ENCODE peak calls at places on chromosomes 3 and 15, in five cellular contexts. One of them, this sample, is unnamed.

GRCh38 chr3:105801397-105801796 is 67.4 kb downstream of the CBLB start:
- DNase-seq in neuronal stem cell: no peak
- DNase-seq in H9: no peak
- DNase-seq in trophoblast cell: no peak
- DNase-seq in H1: no peak
- DNase-seq in this sample: no peak

GRCh38 chr15:51536965-51537574 is 85.5 kb downstream of the DMXL2 start:
- DNase-seq in neuronal stem cell: no peak
- DNase-seq in trophoblast cell: peak; percentile 37
- DNase-seq in H1: no peak
- DNase-seq in H9: no peak
- DNase-seq in this sample: peak; percentile 58

GRCh38 chr3:126918223-126918622 is 64.7 kb upstream of the PLXNA1 start:
- DNase-seq in trophoblast cell: peak; percentile 31
- DNase-seq in H1: no peak
- DNase-seq in H9: no peak
- DNase-seq in neuronal stem cell: no peak
- DNase-seq in this sample: no peak

GRCh38 chr3:61564405-61565059 is 3.2 kb downstream of the PTPRG start:
- DNase-seq in H9: peak; percentile 81
- DNase-seq in neuronal stem cell: peak; percentile 72
- DNase-seq in H1: peak; percentile 96
- DNase-seq in trophoblast cell: peak; percentile 15
- DNase-seq in this sample: peak; percentile 55

GRCh38 chr3:2940062-2940461 is 170.1 kb downstream of the IL5RA start:
- DNase-seq in neuronal stem cell: no peak
- DNase-seq in H1: no peak
- DNase-seq in H9: no peak
- DNase-seq in trophoblast cell: no peak
- DNase-seq in this sample: no peak

GRCh38 chr3:140816804-140817203 is 124.8 kb upstream of the SLC25A36 start:
- DNase-seq in trophoblast cell: no peak
- DNase-seq in neuronal stem cell: no peak
- DNase-seq in H1: no peak
- DNase-seq in H9: no peak
- DNase-seq in this sample: no peak

GRCh38 chr3:112745567-112746248 is 101.0 kb downstream of the CD200R1L start:
- DNase-seq in neuronal stem cell: no peak
- DNase-seq in H9: no peak
- DNase-seq in trophoblast cell: peak; percentile 77
- DNase-seq in H1: no peak
- DNase-seq in this sample: no peak

GRCh38 chr3:27880969-27881892 is 159.1 kb upstream of the EOMES start:
- DNase-seq in H1: no peak
- DNase-seq in neuronal stem cell: no peak
- DNase-seq in H9: no peak
- DNase-seq in trophoblast cell: no peak
- DNase-seq in this sample: no peak

GRCh38 chr3:89300976-89301375 is 193.6 kb downstream of the EPHA3 start:
- DNase-seq in H1: no peak
- DNase-seq in H9: no peak
- DNase-seq in trophoblast cell: no peak
- DNase-seq in neuronal stem cell: no peak
- DNase-seq in this sample: no peak

GRCh38 chr3:18438586-18438985 is 13.4 kb upstream of the SATB1 start:
- DNase-seq in neuronal stem cell: no peak
- DNase-seq in H1: no peak
- DNase-seq in H9: no peak
- DNase-seq in trophoblast cell: no peak
- DNase-seq in this sample: no peak

GRCh38 chr3:56773588-56774330 is 28.0 kb downstream of the ARHGEF3 start:
- DNase-seq in neuronal stem cell: no peak
- DNase-seq in H1: no peak
- DNase-seq in trophoblast cell: no peak
- DNase-seq in H9: no peak
- DNase-seq in this sample: no peak

GRCh38 chr3:56771376-56771775 is 30.4 kb downstream of the ARHGEF3 start:
- DNase-seq in H9: no peak
- DNase-seq in neuronal stem cell: no peak
- DNase-seq in H1: no peak
- DNase-seq in trophoblast cell: no peak
- DNase-seq in this sample: no peak

GRCh38 chr3:56772926-56773587 is 28.7 kb downstream of the ARHGEF3 start:
- DNase-seq in neuronal stem cell: no peak
- DNase-seq in trophoblast cell: no peak
- DNase-seq in H1: no peak
- DNase-seq in H9: no peak
- DNase-seq in this sample: no peak

GRCh38 chr3:56764904-56765445 is 36.8 kb downstream of the ARHGEF3 start:
- DNase-seq in H9: no peak
- DNase-seq in trophoblast cell: no peak
- DNase-seq in H1: no peak
- DNase-seq in neuronal stem cell: no peak
- DNase-seq in this sample: peak; percentile 64

GRCh38 chr3:56769125-56769709 is 32.5 kb downstream of the ARHGEF3 start:
- DNase-seq in H9: no peak
- DNase-seq in neuronal stem cell: no peak
- DNase-seq in trophoblast cell: no peak
- DNase-seq in H1: no peak
- DNase-seq in this sample: no peak
- H2BK12ac ChIP-seq in H9: no peak overlapping the region
- H2BK12ac ChIP-seq in neuronal stem cell: no peak overlapping the region
- H2BK12ac ChIP-seq in trophoblast cell: no peak overlapping the region
- H2BK12ac ChIP-seq in H1: no peak overlapping the region
- H2BK12ac ChIP-seq in this sample: no peak overlapping the region

DNA sequence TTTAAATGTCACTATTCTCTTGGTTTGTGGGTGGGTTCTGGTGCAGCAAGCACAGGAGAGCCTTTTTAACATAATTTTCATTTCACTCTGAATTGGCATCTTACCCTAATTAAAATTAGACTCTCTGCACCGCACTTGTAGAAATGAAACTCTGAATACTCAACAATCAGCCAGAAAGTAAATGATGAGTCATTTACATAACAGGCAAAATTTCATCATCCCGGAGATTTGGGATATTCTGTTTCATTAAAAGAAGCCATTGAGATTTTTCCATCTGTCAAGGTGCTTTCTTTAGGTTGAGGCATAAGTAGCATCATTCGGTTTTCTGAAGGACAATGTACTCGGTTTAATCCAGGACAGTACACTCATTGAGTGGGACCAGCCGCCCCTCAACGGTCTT is 111.0 kb downstream of the RFTN1 start:
- DNase-seq in trophoblast cell: peak; percentile 34
- DNase-seq in H9: no peak
- DNase-seq in neuronal stem cell: no peak
- DNase-seq in H1: no peak
- DNase-seq in this sample: peak; percentile 62
- H2BK5ac ChIP-seq in trophoblast cell: no peak overlapping the region
- H2BK5ac ChIP-seq in H9: no peak overlapping the region
- H2BK5ac ChIP-seq in neuronal stem cell: peak overlapping the region; percentile 55
- H2BK5ac ChIP-seq in H1: no peak overlapping the region
- H2BK5ac ChIP-seq in this sample: no peak overlapping the region

GRCh38 chr3:76310661-76311060 is 525.3 kb upstream of the ZNF717 start:
- DNase-seq in neuronal stem cell: no peak
- DNase-seq in H1: no peak
- DNase-seq in H9: no peak
- DNase-seq in trophoblast cell: no peak
- DNase-seq in this sample: no peak

GRCh38 chr3:76310059-76310458 is 524.7 kb upstream of the ZNF717 start:
- DNase-seq in H1: no peak
- DNase-seq in trophoblast cell: peak; percentile 4
- DNase-seq in H9: no peak
- DNase-seq in neuronal stem cell: no peak
- DNase-seq in this sample: peak; percentile 51

GRCh38 chr3:76308541-76308940 is 523.2 kb upstream of the ZNF717 start:
- DNase-seq in trophoblast cell: no peak
- DNase-seq in H9: no peak
- DNase-seq in H1: no peak
- DNase-seq in neuronal stem cell: no peak
- DNase-seq in this sample: peak; percentile 79

DNA sequence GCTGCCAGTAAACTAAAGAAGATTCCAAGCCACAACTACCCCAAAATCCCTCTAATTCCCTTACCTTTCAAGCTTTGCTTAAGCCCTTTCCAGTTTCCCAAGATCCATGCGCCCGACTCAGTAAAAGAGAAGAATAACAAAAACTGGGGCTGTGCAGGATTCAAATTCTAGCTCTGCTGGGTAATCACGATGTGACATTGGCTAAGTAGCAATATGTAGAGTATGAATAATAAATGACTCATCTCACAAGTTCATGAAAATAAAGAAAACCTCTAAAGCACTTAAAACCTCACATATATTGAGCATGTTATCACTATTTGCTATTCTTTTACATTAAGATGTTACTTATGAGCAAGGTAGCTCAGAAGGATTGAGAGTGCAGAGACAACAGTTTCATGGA is 522.2 kb upstream of the ZNF717 start:
- DNase-seq in neuronal stem cell: no peak
- DNase-seq in H1: no peak
- DNase-seq in trophoblast cell: no peak
- DNase-seq in H9: no peak
- DNase-seq in this sample: peak; percentile 21
- H4K91ac ChIP-seq in neuronal stem cell: no peak overlapping the region
- H4K91ac ChIP-seq in H1: no peak overlapping the region
- H4K91ac ChIP-seq in trophoblast cell: no peak overlapping the region
- H4K91ac ChIP-seq in H9: no peak overlapping the region
- H4K91ac ChIP-seq in this sample: no peak overlapping the region

GRCh38 chr3:40705663-40706062 is 180.9 kb downstream of the ZNF621 start:
- DNase-seq in H1: no peak
- DNase-seq in H9: no peak
- DNase-seq in trophoblast cell: no peak
- DNase-seq in neuronal stem cell: no peak
- DNase-seq in this sample: no peak

GRCh38 chr3:40701016-40701588 is 176.3 kb downstream of the ZNF621 start:
- DNase-seq in neuronal stem cell: no peak
- DNase-seq in trophoblast cell: no peak
- DNase-seq in H9: no peak
- DNase-seq in H1: no peak
- DNase-seq in this sample: no peak

DNA sequence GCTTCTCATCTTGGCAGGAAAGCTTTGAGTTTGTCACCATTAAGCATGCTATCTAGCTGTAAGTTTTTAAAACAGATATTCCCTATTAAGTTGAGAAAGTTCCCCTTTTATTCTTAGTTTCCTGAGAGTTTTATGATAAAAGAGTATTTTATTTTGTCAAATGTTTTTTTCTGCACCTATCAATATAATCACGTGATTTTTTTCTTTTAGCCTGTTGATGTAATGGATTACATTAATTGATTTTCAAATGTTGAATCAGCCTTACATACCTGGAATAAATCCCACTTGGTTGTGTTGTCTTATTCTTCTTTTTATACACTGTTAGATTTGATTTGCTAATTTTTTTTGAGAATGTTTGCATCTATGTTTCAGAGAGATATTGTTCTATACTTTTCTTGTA is 179.5 kb downstream of the ZNF621 start:
- DNase-seq in H1: no peak
- DNase-seq in neuronal stem cell: no peak
- DNase-seq in trophoblast cell: no peak
- DNase-seq in H9: no peak
- DNase-seq in this sample: no peak
- H2BK12ac ChIP-seq in H1: no peak overlapping the region
- H2BK12ac ChIP-seq in neuronal stem cell: no peak overlapping the region
- H2BK12ac ChIP-seq in trophoblast cell: no peak overlapping the region
- H2BK12ac ChIP-seq in H9: no peak overlapping the region
- H2BK12ac ChIP-seq in this sample: no peak overlapping the region

GRCh38 chr3:64341355-64341754 is 116.1 kb upstream of the PRICKLE2 start:
- DNase-seq in H9: no peak
- DNase-seq in trophoblast cell: no peak
- DNase-seq in neuronal stem cell: no peak
- DNase-seq in H1: no peak
- DNase-seq in this sample: peak; percentile 64

GRCh38 chr3:64342940-64343691 is 117.8 kb upstream of the PRICKLE2 start:
- DNase-seq in trophoblast cell: no peak
- DNase-seq in neuronal stem cell: no peak
- DNase-seq in H9: no peak
- DNase-seq in H1: no peak
- DNase-seq in this sample: peak; percentile 97

GRCh38 chr3:64344721-64345207 is 119.5 kb upstream of the PRICKLE2 start:
- DNase-seq in trophoblast cell: peak; percentile 81
- DNase-seq in H1: no peak
- DNase-seq in H9: peak; percentile 70
- DNase-seq in neuronal stem cell: no peak
- DNase-seq in this sample: peak; percentile 91

GRCh38 chr3:64343692-64344440 is 118.6 kb upstream of the PRICKLE2 start:
- DNase-seq in neuronal stem cell: no peak
- DNase-seq in H9: no peak
- DNase-seq in trophoblast cell: no peak
- DNase-seq in H1: no peak
- DNase-seq in this sample: peak; percentile 95

DNA sequence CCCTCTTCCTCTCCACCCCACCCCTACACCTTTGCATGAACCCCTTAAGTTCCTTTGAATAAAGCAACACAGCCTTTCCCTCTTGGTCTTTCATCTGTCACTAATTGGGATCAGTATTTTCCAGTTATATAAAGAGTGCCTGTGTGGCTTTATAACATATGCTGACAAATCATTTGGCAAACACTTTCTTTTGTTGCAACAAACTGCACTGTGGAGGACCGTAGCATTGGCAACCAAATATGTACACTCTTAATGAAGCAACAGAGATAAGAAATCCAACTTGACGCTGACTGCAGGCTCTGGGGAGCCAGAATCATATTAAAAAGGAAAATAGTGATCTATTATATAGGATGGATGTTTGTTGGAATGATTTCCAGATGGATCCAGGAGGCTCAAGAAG is 120.1 kb upstream of the PRICKLE2 start:
- DNase-seq in H1: no peak
- DNase-seq in neuronal stem cell: no peak
- DNase-seq in trophoblast cell: no peak
- DNase-seq in H9: no peak
- DNase-seq in this sample: peak; percentile 93
- H2BK5ac ChIP-seq in H1: no peak overlapping the region
- H2BK5ac ChIP-seq in neuronal stem cell: no peak overlapping the region
- H2BK5ac ChIP-seq in trophoblast cell: peak overlapping the region; percentile 61
- H2BK5ac ChIP-seq in H9: no peak overlapping the region
- H2BK5ac ChIP-seq in this sample: peak overlapping the region; percentile 81

GRCh38 chr3:38332202-38332601 is 14.4 kb upstream of the XYLB start:
- DNase-seq in trophoblast cell: no peak
- DNase-seq in H9: no peak
- DNase-seq in neuronal stem cell: no peak
- DNase-seq in H1: no peak
- DNase-seq in this sample: no peak

GRCh38 chr3:38334142-38334541 is 12.4 kb upstream of the XYLB start:
- DNase-seq in H9: no peak
- DNase-seq in trophoblast cell: no peak
- DNase-seq in neuronal stem cell: no peak
- DNase-seq in H1: no peak
- DNase-seq in this sample: no peak

GRCh38 chr3:38337703-38338102 is 8.9 kb upstream of the XYLB start:
- DNase-seq in H1: no peak
- DNase-seq in H9: no peak
- DNase-seq in trophoblast cell: no peak
- DNase-seq in neuronal stem cell: no peak
- DNase-seq in this sample: no peak

GRCh38 chr3:38334656-38335055 is 11.9 kb upstream of the XYLB start:
- DNase-seq in H9: no peak
- DNase-seq in trophoblast cell: no peak
- DNase-seq in neuronal stem cell: no peak
- DNase-seq in H1: no peak
- DNase-seq in this sample: no peak

GRCh38 chr3:38335263-38335662 is 11.3 kb upstream of the XYLB start:
- DNase-seq in H9: no peak
- DNase-seq in H1: no peak
- DNase-seq in neuronal stem cell: no peak
- DNase-seq in trophoblast cell: no peak
- DNase-seq in this sample: no peak
- H4K91ac ChIP-seq in H9: no peak overlapping the region
- H4K91ac ChIP-seq in H1: no peak overlapping the region
- H4K91ac ChIP-seq in neuronal stem cell: no peak overlapping the region
- H4K91ac ChIP-seq in trophoblast cell: no peak overlapping the region
- H4K91ac ChIP-seq in this sample: no peak overlapping the region